ENCODE peak calls at places on chromosomes 11 and 22, in five cellular contexts. One of them, this sample, is unnamed.

GRCh38 chr11:10302294-10302743 is 2.6 kb upstream of the ADM start:
- DNase-seq in H1: no peak
- DNase-seq in stomach: peak
- DNase-seq in breast epithelium: peak
- DNase-seq in ovary: peak
- DNase-seq in this sample: no peak

GRCh38 chr11:36609383-36609782 is 11.3 kb upstream of the RAG2 start:
- DNase-seq in H1: no peak
- DNase-seq in ovary: no peak
- DNase-seq in stomach: no peak
- DNase-seq in breast epithelium: no peak
- DNase-seq in this sample: no peak

GRCh38 chr11:47667555-47667954 is 25.2 kb upstream of the MTCH2 start:
- DNase-seq in H1: no peak
- DNase-seq in ovary: no peak
- DNase-seq in stomach: no peak
- DNase-seq in breast epithelium: no peak
- DNase-seq in this sample: no peak

GRCh38 chr22:35604671-35605457 is 12.3 kb downstream of the MB start:
- DNase-seq in ovary: no peak
- DNase-seq in stomach: no peak
- DNase-seq in breast epithelium: no peak
- DNase-seq in H1: no peak
- DNase-seq in this sample: no peak

GRCh38 chr11:67571443-67571842 is 12.2 kb upstream of the GSTP1 start:
- DNase-seq in breast epithelium: no peak
- DNase-seq in H1: no peak
- DNase-seq in stomach: no peak
- DNase-seq in ovary: no peak
- DNase-seq in this sample: no peak

GRCh38 chr22:23193882-23194281 is 13.6 kb downstream of the BCR start:
- DNase-seq in breast epithelium: no peak
- DNase-seq in ovary: no peak
- DNase-seq in stomach: no peak
- DNase-seq in H1: no peak
- DNase-seq in this sample: no peak

GRCh38 chr22:44898236-44898635 is 111.6 kb downstream of the PHF21B start:
- DNase-seq in breast epithelium: no peak
- DNase-seq in H1: no peak
- DNase-seq in ovary: no peak
- DNase-seq in stomach: peak
- DNase-seq in this sample: no peak

GRCh38 chr22:49968831-49969661 is 8.5 kb downstream of the PIM3 start:
- DNase-seq in H1: no peak
- DNase-seq in breast epithelium: peak
- DNase-seq in stomach: peak
- DNase-seq in ovary: peak
- DNase-seq in this sample: peak

GRCh38 chr11:76243157-76243556 is 36.9 kb upstream of the WNT11 start:
- DNase-seq in breast epithelium: no peak
- DNase-seq in ovary: no peak
- DNase-seq in H1: no peak
- DNase-seq in stomach: no peak
- DNase-seq in this sample: no peak

GRCh38 chr22:38177044-38177443 is 4.6 kb downstream of the PLA2G6 start:
- DNase-seq in stomach: no peak
- DNase-seq in ovary: no peak
- DNase-seq in breast epithelium: no peak
- DNase-seq in H1: no peak
- DNase-seq in this sample: no peak

GRCh38 chr22:38175206-38176118 is 6.2 kb downstream of the PLA2G6 start:
- DNase-seq in H1: no peak
- DNase-seq in breast epithelium: no peak
- DNase-seq in ovary: peak
- DNase-seq in stomach: no peak
- DNase-seq in this sample: no peak

GRCh38 chr22:38176170-38176741 is 5.4 kb downstream of the PLA2G6 start:
- DNase-seq in H1: no peak
- DNase-seq in breast epithelium: peak
- DNase-seq in ovary: peak
- DNase-seq in stomach: peak
- DNase-seq in this sample: peak

GRCh38 chr22:38180841-38181452 is 683 bp downstream of the PLA2G6 start:
- DNase-seq in H1: no peak
- DNase-seq in stomach: peak
- DNase-seq in breast epithelium: peak
- DNase-seq in ovary: peak
- DNase-seq in this sample: peak

GRCh38 chr22:38177926-38178604 is 3.6 kb downstream of the PLA2G6 start:
- DNase-seq in breast epithelium: peak
- DNase-seq in ovary: peak
- DNase-seq in H1: no peak
- DNase-seq in stomach: peak
- DNase-seq in this sample: peak
- H3K27ac ChIP-seq in breast epithelium: peak
- H3K27ac ChIP-seq in ovary: peak
- H3K27ac ChIP-seq in H1: no peak
- H3K27ac ChIP-seq in stomach: peak
- H3K27ac ChIP-seq in this sample: peak

DNA sequence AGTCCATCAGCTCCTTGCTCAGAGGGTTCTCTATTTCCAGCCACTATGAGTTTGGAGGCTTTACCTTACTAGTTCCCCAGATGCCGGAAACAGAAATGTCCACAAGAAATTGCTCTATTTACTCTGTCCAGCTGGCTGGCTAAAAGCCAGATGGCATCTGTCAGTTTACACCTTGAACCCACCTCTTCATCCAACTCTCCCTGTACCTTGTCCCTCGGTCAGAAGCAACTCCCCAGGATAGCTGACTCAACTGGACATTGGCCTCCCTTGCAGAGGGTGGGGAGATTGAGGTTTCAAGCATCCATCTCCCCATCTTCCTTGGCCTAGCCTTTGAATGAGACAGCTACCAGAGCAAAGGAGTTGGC is 1.7 kb downstream of the C2CD2L start:
- DNase-seq in H1: no peak
- DNase-seq in stomach: no peak
- DNase-seq in ovary: no peak
- DNase-seq in breast epithelium: no peak
- DNase-seq in this sample: no peak
- H3K4me3 ChIP-seq in H1: no peak
- H3K4me3 ChIP-seq in stomach: peak
- H3K4me3 ChIP-seq in ovary: no peak
- H3K4me3 ChIP-seq in breast epithelium: no peak
- H3K4me3 ChIP-seq in this sample: peak

GRCh38 chr11:65868907-65869306 is 3.7 kb downstream of the EFEMP2 start:
- DNase-seq in H1: no peak
- DNase-seq in ovary: no peak
- DNase-seq in stomach: no peak
- DNase-seq in breast epithelium: no peak
- DNase-seq in this sample: no peak

GRCh38 chr11:65870706-65871681 is 1.6 kb downstream of the EFEMP2 start:
- DNase-seq in ovary: peak
- DNase-seq in breast epithelium: no peak
- DNase-seq in stomach: no peak
- DNase-seq in H1: no peak
- DNase-seq in this sample: no peak

GRCh38 chr11:65868076-65868667 is 4.4 kb downstream of the EFEMP2 start:
- DNase-seq in stomach: no peak
- DNase-seq in breast epithelium: no peak
- DNase-seq in H1: no peak
- DNase-seq in ovary: no peak
- DNase-seq in this sample: no peak

GRCh38 chr11:65870307-65870658 is 2.3 kb downstream of the EFEMP2 start:
- DNase-seq in ovary: peak
- DNase-seq in breast epithelium: no peak
- DNase-seq in H1: no peak
- DNase-seq in stomach: no peak
- DNase-seq in this sample: no peak

GRCh38 chr11:65869643-65870306 is 2.8 kb downstream of the EFEMP2 start:
- DNase-seq in stomach: no peak
- DNase-seq in ovary: peak
- DNase-seq in breast epithelium: no peak
- DNase-seq in H1: no peak
- DNase-seq in this sample: no peak
- TF ChIP-seq POLR2A in stomach: no peak
- TF ChIP-seq POLR2A in ovary: no peak
- TF ChIP-seq POLR2A in breast epithelium: no peak
- TF ChIP-seq POLR2A in H1: no peak
- TF ChIP-seq POLR2A in this sample: no peak

DNA sequence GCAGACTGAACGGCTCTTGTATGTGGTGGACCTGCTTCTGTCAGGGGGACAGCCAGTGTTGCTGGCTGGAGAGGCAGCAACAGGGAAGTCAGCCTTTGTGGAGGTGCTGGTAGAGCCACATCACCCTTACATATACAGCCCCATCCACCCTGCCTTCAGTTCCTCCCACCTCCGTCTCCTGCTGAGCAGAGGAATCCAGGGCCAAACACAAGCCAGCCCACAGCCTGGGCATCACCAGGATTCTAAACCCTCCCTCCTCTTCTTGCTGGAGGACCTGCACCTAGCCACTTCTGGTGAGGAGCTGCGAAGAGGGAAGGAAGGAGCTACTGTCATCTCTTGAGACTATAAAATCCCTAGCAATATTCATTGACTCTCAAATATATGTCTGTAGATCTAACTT is 51.6 kb downstream of the DNHD1 start:
- DNase-seq in H1: no peak
- DNase-seq in breast epithelium: no peak
- DNase-seq in stomach: no peak
- DNase-seq in ovary: no peak
- DNase-seq in this sample: no peak
- H3K27ac ChIP-seq in H1: no peak
- H3K27ac ChIP-seq in breast epithelium: no peak
- H3K27ac ChIP-seq in stomach: no peak
- H3K27ac ChIP-seq in ovary: no peak
- H3K27ac ChIP-seq in this sample: no peak

GRCh38 chr11:106379712-106380111 is 302.2 kb downstream of the AASDHPPT start:
- DNase-seq in ovary: no peak
- DNase-seq in H1: no peak
- DNase-seq in breast epithelium: no peak
- DNase-seq in stomach: no peak
- DNase-seq in this sample: no peak

GRCh38 chr11:106379265-106379664 is 301.8 kb downstream of the AASDHPPT start:
- DNase-seq in breast epithelium: no peak
- DNase-seq in ovary: no peak
- DNase-seq in H1: no peak
- DNase-seq in stomach: no peak
- DNase-seq in this sample: no peak

GRCh38 chr11:106384429-106384828 is 307.0 kb downstream of the AASDHPPT start:
- DNase-seq in breast epithelium: no peak
- DNase-seq in ovary: no peak
- DNase-seq in stomach: no peak
- DNase-seq in H1: no peak
- DNase-seq in this sample: no peak

GRCh38 chr11:106378513-106379179 is 301.2 kb downstream of the AASDHPPT start:
- DNase-seq in ovary: no peak
- DNase-seq in H1: no peak
- DNase-seq in breast epithelium: no peak
- DNase-seq in stomach: no peak
- DNase-seq in this sample: no peak

GRCh38 chr11:106381895-106382294 is 304.4 kb downstream of the AASDHPPT start:
- DNase-seq in breast epithelium: no peak
- DNase-seq in ovary: no peak
- DNase-seq in stomach: no peak
- DNase-seq in H1: peak
- DNase-seq in this sample: no peak
- H3K4me3 ChIP-seq in breast epithelium: no peak
- H3K4me3 ChIP-seq in ovary: no peak
- H3K4me3 ChIP-seq in stomach: no peak
- H3K4me3 ChIP-seq in H1: no peak
- H3K4me3 ChIP-seq in this sample: no peak

DNA sequence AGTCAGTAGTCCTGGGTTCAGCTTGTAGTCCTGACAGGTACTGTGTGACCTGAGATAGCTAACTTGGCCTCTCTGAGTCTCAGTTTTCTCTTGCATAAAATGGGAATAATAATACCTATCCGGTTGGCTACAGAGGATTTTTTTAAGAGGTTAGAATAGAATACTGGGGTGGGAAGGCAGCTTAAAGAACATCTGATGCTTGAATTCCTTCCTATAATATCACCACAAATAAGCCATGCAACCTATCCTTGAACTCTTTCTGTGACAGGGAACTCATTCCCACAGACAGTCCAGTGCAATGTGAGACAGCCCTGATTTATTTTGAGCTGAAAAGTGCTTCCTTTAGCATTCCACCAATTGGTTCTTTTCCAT is 110.1 kb downstream of the CCDC81 start:
- DNase-seq in ovary: no peak
- DNase-seq in breast epithelium: no peak
- DNase-seq in stomach: no peak
- DNase-seq in H1: no peak
- DNase-seq in this sample: no peak
- TF ChIP-seq POLR2A in ovary: no peak
- TF ChIP-seq POLR2A in breast epithelium: no peak
- TF ChIP-seq POLR2A in stomach: no peak
- TF ChIP-seq POLR2A in H1: no peak
- TF ChIP-seq POLR2A in this sample: no peak